ENCODE peak calls at places on chromosomes 1 and 21, in nine cellular contexts. One of them, this sample, is unnamed.

GRCh38 chr1:167462341-167462740 is 56.0 kb downstream of the CD247 start:
- DNase-seq in testis: no peak
- DNase-seq in breast epithelium: peak
- DNase-seq in stomach: no peak
- DNase-seq in A549: no peak
- DNase-seq in transverse colon: no peak
- DNase-seq in Peyer's patch: peak
- DNase-seq in esophagus squamous epithelium: no peak
- DNase-seq in GM12892: no peak
- DNase-seq in this sample: no peak

GRCh38 chr1:179129702-179130473 is 48.0 kb downstream of the TOR3A start:
- DNase-seq in testis: no peak
- DNase-seq in breast epithelium: no peak
- DNase-seq in stomach: no peak
- DNase-seq in A549: no peak
- DNase-seq in transverse colon: no peak
- DNase-seq in Peyer's patch: no peak
- DNase-seq in esophagus squamous epithelium: no peak
- DNase-seq in GM12892: no peak
- DNase-seq in this sample: no peak

GRCh38 chr1:228272831-228273571 is 65.2 kb downstream of the OBSCN start:
- DNase-seq in testis: no peak
- DNase-seq in breast epithelium: no peak
- DNase-seq in stomach: no peak
- DNase-seq in A549: no peak
- DNase-seq in transverse colon: no peak
- DNase-seq in Peyer's patch: no peak
- DNase-seq in esophagus squamous epithelium: no peak
- DNase-seq in GM12892: peak
- DNase-seq in this sample: peak

GRCh38 chr1:221696045-221696444 is 45.8 kb downstream of the DUSP10 start:
- DNase-seq in testis: no peak
- DNase-seq in breast epithelium: no peak
- DNase-seq in stomach: no peak
- DNase-seq in A549: no peak
- DNase-seq in transverse colon: no peak
- DNase-seq in Peyer's patch: no peak
- DNase-seq in esophagus squamous epithelium: no peak
- DNase-seq in GM12892: no peak
- DNase-seq in this sample: no peak

GRCh38 chr1:233491953-233492627 is 121.8 kb upstream of the KCNK1 start:
- DNase-seq in testis: no peak
- DNase-seq in breast epithelium: no peak
- DNase-seq in stomach: no peak
- DNase-seq in A549: no peak
- DNase-seq in transverse colon: no peak
- DNase-seq in Peyer's patch: no peak
- DNase-seq in esophagus squamous epithelium: no peak
- DNase-seq in GM12892: no peak
- DNase-seq in this sample: no peak

GRCh38 chr1:230251644-230252191 is 174.4 kb downstream of the PGBD5 start:
- DNase-seq in testis: peak
- DNase-seq in breast epithelium: no peak
- DNase-seq in stomach: no peak
- DNase-seq in A549: no peak
- DNase-seq in transverse colon: no peak
- DNase-seq in Peyer's patch: no peak
- DNase-seq in esophagus squamous epithelium: no peak
- DNase-seq in GM12892: peak
- DNase-seq in this sample: no peak

GRCh38 chr1:9312183-9312582 is 19.5 kb downstream of the SPSB1 start:
- DNase-seq in testis: no peak
- DNase-seq in breast epithelium: no peak
- DNase-seq in stomach: no peak
- DNase-seq in A549: no peak
- DNase-seq in transverse colon: no peak
- DNase-seq in Peyer's patch: no peak
- DNase-seq in esophagus squamous epithelium: no peak
- DNase-seq in GM12892: no peak
- DNase-seq in this sample: no peak

GRCh38 chr1:56819393-56819899 is at the start of gene FYB2:
- DNase-seq in testis: peak
- DNase-seq in breast epithelium: no peak
- DNase-seq in stomach: peak
- DNase-seq in A549: no peak
- DNase-seq in transverse colon: peak
- DNase-seq in Peyer's patch: no peak
- DNase-seq in esophagus squamous epithelium: no peak
- DNase-seq in GM12892: no peak
- DNase-seq in this sample: no peak

GRCh38 chr1:205514211-205515142 is 10.0 kb downstream of the CDK18 start:
- DNase-seq in testis: no peak
- DNase-seq in breast epithelium: no peak
- DNase-seq in stomach: no peak
- DNase-seq in A549: no peak
- DNase-seq in transverse colon: no peak
- DNase-seq in Peyer's patch: no peak
- DNase-seq in esophagus squamous epithelium: no peak
- DNase-seq in GM12892: no peak
- DNase-seq in this sample: no peak

GRCh38 chr1:201721131-201722049 is 107.6 kb upstream of the IPO9 start:
- DNase-seq in testis: no peak
- DNase-seq in breast epithelium: no peak
- DNase-seq in stomach: no peak
- DNase-seq in A549: no peak
- DNase-seq in transverse colon: no peak
- DNase-seq in Peyer's patch: no peak
- DNase-seq in esophagus squamous epithelium: no peak
- DNase-seq in GM12892: no peak
- DNase-seq in this sample: peak

GRCh38 chr1:89044970-89045695 is 19.9 kb downstream of the GBP1 start:
- DNase-seq in testis: no peak
- DNase-seq in breast epithelium: no peak
- DNase-seq in stomach: no peak
- DNase-seq in A549: no peak
- DNase-seq in transverse colon: no peak
- DNase-seq in Peyer's patch: no peak
- DNase-seq in esophagus squamous epithelium: no peak
- DNase-seq in GM12892: no peak
- DNase-seq in this sample: no peak

GRCh38 chr1:60280256-60280655 is 206.7 kb upstream of the C1orf87 start:
- DNase-seq in testis: no peak
- DNase-seq in breast epithelium: no peak
- DNase-seq in stomach: no peak
- DNase-seq in A549: no peak
- DNase-seq in transverse colon: no peak
- DNase-seq in Peyer's patch: no peak
- DNase-seq in esophagus squamous epithelium: no peak
- DNase-seq in GM12892: no peak
- DNase-seq in this sample: no peak

GRCh38 chr1:230618537-230618936 is 23.7 kb upstream of the COG2 start:
- DNase-seq in testis: no peak
- DNase-seq in breast epithelium: no peak
- DNase-seq in stomach: no peak
- DNase-seq in A549: no peak
- DNase-seq in transverse colon: no peak
- DNase-seq in Peyer's patch: no peak
- DNase-seq in esophagus squamous epithelium: no peak
- DNase-seq in GM12892: no peak
- DNase-seq in this sample: no peak

GRCh38 chr1:205597691-205598314 is 34.0 kb downstream of the ELK4 start:
- DNase-seq in testis: no peak
- DNase-seq in breast epithelium: no peak
- DNase-seq in stomach: no peak
- DNase-seq in A549: no peak
- DNase-seq in transverse colon: no peak
- DNase-seq in Peyer's patch: peak
- DNase-seq in esophagus squamous epithelium: no peak
- DNase-seq in GM12892: no peak
- DNase-seq in this sample: no peak

GRCh38 chr1:3016641-3017439 is 4.4 kb upstream of the ACTRT2 start:
- DNase-seq in testis: no peak
- DNase-seq in breast epithelium: peak
- DNase-seq in stomach: no peak
- DNase-seq in A549: no peak
- DNase-seq in transverse colon: peak
- DNase-seq in Peyer's patch: peak
- DNase-seq in esophagus squamous epithelium: no peak
- DNase-seq in GM12892: no peak
- DNase-seq in this sample: peak

GRCh38 chr1:34792424-34792823 is 375 bp upstream of the GJA4 start:
- DNase-seq in testis: no peak
- DNase-seq in breast epithelium: no peak
- DNase-seq in stomach: no peak
- DNase-seq in A549: no peak
- DNase-seq in transverse colon: no peak
- DNase-seq in Peyer's patch: no peak
- DNase-seq in esophagus squamous epithelium: no peak
- DNase-seq in GM12892: no peak
- DNase-seq in this sample: no peak

GRCh38 chr1:94096797-94097549 is 24.0 kb downstream of the ABCA4 start:
- DNase-seq in testis: peak
- DNase-seq in breast epithelium: no peak
- DNase-seq in stomach: no peak
- DNase-seq in A549: no peak
- DNase-seq in transverse colon: peak
- DNase-seq in Peyer's patch: no peak
- DNase-seq in esophagus squamous epithelium: no peak
- DNase-seq in GM12892: no peak
- DNase-seq in this sample: no peak

GRCh38 chr1:154218545-154218944 is 2.2 kb upstream of the UBAP2L start:
- DNase-seq in testis: no peak
- DNase-seq in breast epithelium: no peak
- DNase-seq in stomach: no peak
- DNase-seq in A549: no peak
- DNase-seq in transverse colon: no peak
- DNase-seq in Peyer's patch: no peak
- DNase-seq in esophagus squamous epithelium: no peak
- DNase-seq in GM12892: no peak
- DNase-seq in this sample: no peak

GRCh38 chr1:154219511-154219910 is 1.2 kb upstream of the UBAP2L start:
- DNase-seq in testis: peak
- DNase-seq in breast epithelium: no peak
- DNase-seq in stomach: no peak
- DNase-seq in A549: no peak
- DNase-seq in transverse colon: peak
- DNase-seq in Peyer's patch: no peak
- DNase-seq in esophagus squamous epithelium: no peak
- DNase-seq in GM12892: no peak
- DNase-seq in this sample: no peak

GRCh38 chr1:154220970-154221814 is 437 bp downstream of the UBAP2L start:
- DNase-seq in testis: peak
- DNase-seq in breast epithelium: peak
- DNase-seq in stomach: peak
- DNase-seq in A549: peak
- DNase-seq in transverse colon: peak
- DNase-seq in Peyer's patch: peak
- DNase-seq in esophagus squamous epithelium: peak
- DNase-seq in GM12892: peak
- DNase-seq in this sample: peak

GRCh38 chr1:154221815-154222081 is 993 bp downstream of the UBAP2L start:
- DNase-seq in testis: no peak
- DNase-seq in breast epithelium: no peak
- DNase-seq in stomach: no peak
- DNase-seq in A549: no peak
- DNase-seq in transverse colon: no peak
- DNase-seq in Peyer's patch: no peak
- DNase-seq in esophagus squamous epithelium: no peak
- DNase-seq in GM12892: no peak
- DNase-seq in this sample: no peak

GRCh38 chr1:154220071-154220969 is at the start of gene UBAP2L:
- DNase-seq in testis: peak
- DNase-seq in breast epithelium: peak
- DNase-seq in stomach: peak
- DNase-seq in A549: peak
- DNase-seq in transverse colon: peak
- DNase-seq in Peyer's patch: peak
- DNase-seq in esophagus squamous epithelium: peak
- DNase-seq in GM12892: peak
- DNase-seq in this sample: peak
- TF ChIP-seq POLR2A in testis: peak
- TF ChIP-seq POLR2A in breast epithelium: peak
- TF ChIP-seq POLR2A in stomach: no peak
- TF ChIP-seq POLR2A in A549: peak
- TF ChIP-seq POLR2A in transverse colon: peak
- TF ChIP-seq POLR2A in Peyer's patch: peak
- TF ChIP-seq POLR2A in esophagus squamous epithelium: peak
- TF ChIP-seq POLR2A in GM12892: peak
- TF ChIP-seq POLR2A in this sample: peak

DNA sequence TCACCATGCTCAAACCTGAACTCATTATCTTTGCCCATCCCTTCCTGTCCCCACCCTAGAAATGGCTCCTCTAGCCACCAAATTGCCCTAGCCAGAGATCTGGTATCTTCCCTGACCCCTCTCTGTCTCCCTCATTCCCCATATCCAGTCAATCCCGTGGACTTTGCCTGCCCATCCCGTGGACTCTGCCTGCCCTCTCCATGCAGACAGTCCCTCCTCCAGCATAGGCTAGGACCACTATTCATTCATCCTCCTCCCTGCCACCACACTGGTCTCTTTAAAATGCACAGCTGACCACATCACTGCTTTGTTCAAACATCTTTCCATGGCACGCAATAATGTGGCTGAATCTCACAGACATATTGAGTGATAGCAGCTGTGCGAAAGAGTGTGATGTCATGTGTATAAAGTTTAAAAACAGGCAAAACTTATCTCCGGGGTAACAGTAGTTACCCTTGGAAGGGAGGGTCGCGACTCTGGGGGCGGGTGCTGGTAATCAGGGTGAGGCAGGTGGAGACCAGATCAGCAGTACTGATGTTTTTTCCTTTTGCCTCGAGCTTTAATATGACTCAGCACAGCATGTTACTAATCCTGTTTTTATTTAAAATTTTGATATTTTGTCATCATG is 4.8 kb upstream of the SLC2A1 start:
- DNase-seq in testis: no peak
- DNase-seq in breast epithelium: no peak
- DNase-seq in stomach: no peak
- DNase-seq in A549: peak
- DNase-seq in transverse colon: no peak
- DNase-seq in Peyer's patch: no peak
- DNase-seq in esophagus squamous epithelium: no peak
- DNase-seq in GM12892: no peak
- DNase-seq in this sample: no peak
- TF ChIP-seq POLR2A in testis: no peak
- TF ChIP-seq POLR2A in breast epithelium: no peak
- TF ChIP-seq POLR2A in stomach: no peak
- TF ChIP-seq POLR2A in A549: no peak
- TF ChIP-seq POLR2A in transverse colon: no peak
- TF ChIP-seq POLR2A in Peyer's patch: no peak
- TF ChIP-seq POLR2A in esophagus squamous epithelium: no peak
- TF ChIP-seq POLR2A in GM12892: no peak
- TF ChIP-seq POLR2A in this sample: no peak

GRCh38 chr21:44755227-44755626 is 43.9 kb upstream of the TSPEAR start:
- DNase-seq in testis: no peak
- DNase-seq in breast epithelium: no peak
- DNase-seq in stomach: no peak
- DNase-seq in A549: no peak
- DNase-seq in transverse colon: no peak
- DNase-seq in Peyer's patch: no peak
- DNase-seq in esophagus squamous epithelium: no peak
- DNase-seq in GM12892: no peak
- DNase-seq in this sample: no peak
- TF ChIP-seq POLR2A in testis: no peak
- TF ChIP-seq POLR2A in breast epithelium: no peak
- TF ChIP-seq POLR2A in stomach: no peak
- TF ChIP-seq POLR2A in A549: no peak
- TF ChIP-seq POLR2A in transverse colon: no peak
- TF ChIP-seq POLR2A in Peyer's patch: no peak
- TF ChIP-seq POLR2A in esophagus squamous epithelium: no peak
- TF ChIP-seq POLR2A in GM12892: no peak
- TF ChIP-seq POLR2A in this sample: no peak

GRCh38 chr1:38859561-38860463 is at the start of gene RRAGC:
- DNase-seq in testis: peak
- DNase-seq in breast epithelium: peak
- DNase-seq in stomach: peak
- DNase-seq in A549: peak
- DNase-seq in transverse colon: peak
- DNase-seq in Peyer's patch: peak
- DNase-seq in esophagus squamous epithelium: peak
- DNase-seq in GM12892: peak
- DNase-seq in this sample: peak
- TF ChIP-seq POLR2A in testis: no peak
- TF ChIP-seq POLR2A in breast epithelium: no peak
- TF ChIP-seq POLR2A in stomach: no peak
- TF ChIP-seq POLR2A in A549: peak
- TF ChIP-seq POLR2A in transverse colon: peak
- TF ChIP-seq POLR2A in Peyer's patch: peak
- TF ChIP-seq POLR2A in esophagus squamous epithelium: peak
- TF ChIP-seq POLR2A in GM12892: peak
- TF ChIP-seq POLR2A in this sample: no peak

This sample was measured in spleen.